ENCODE peak calls at places on chromosomes 12 and 14, in six cellular contexts. U is fibroblast of pulmonary artery, I is upper lobe of right lung, A is astrocyte of the spinal cord, X is right atrium auricular region, Q is AG09319. B is an unnamed sample.

GRCh38 chr12:132162508-132163031 is 18.3 kb downstream of the NOC4L start:
- DNase-seq in Q (peak), I (peak), A (peak), U (peak), X (no peak), B (peak)

GRCh38 chr12:105507311-105508035 is 177.0 kb downstream of the C12orf75 start:
- DNase-seq in A (peak), I (no peak), U (peak), Q (no peak), X (no peak), B (no peak)

GRCh38 chr12:14239350-14239934 is 126.0 kb upstream of the ATF7IP start:
- DNase-seq in U (peak), A (peak), Q (no peak), I (no peak), X (peak), B (no peak)

GRCh38 chr14:100740931-100741330 is 14.2 kb downstream of the DLK1 start:
- DNase-seq in Q (no peak), U (no peak), X (no peak), I (peak), A (no peak), B (no peak)

GRCh38 chr12:51694146-51694545 is 103.1 kb downstream of the SCN8A start:
- DNase-seq in Q (no peak), U (no peak), I (no peak), X (no peak), A (no peak), B (no peak)

GRCh38 chr12:61654698-61655097 is 605.5 kb upstream of the USP15 start:
- DNase-seq in Q (no peak), U (no peak), X (no peak), A (no peak), I (no peak), B (no peak)

GRCh38 chr12:27969011-27969900 is 3.3 kb downstream of the PTHLH start:
- DNase-seq in A (peak), U (no peak), Q (no peak), I (peak), X (no peak), B (no peak)

GRCh38 chr14:50533314-50533705 is 941 bp upstream of the MAP4K5 start:
- DNase-seq in I (no peak), X (no peak), Q (no peak), A (no peak), U (no peak), B (no peak)

GRCh38 chr12:64672925-64673409 is 62.7 kb downstream of the RASSF3 start:
- DNase-seq in A (peak), U (peak), Q (no peak), X (no peak), I (no peak), B (peak)

GRCh38 chr12:41277019-41277770 is 89.1 kb downstream of the PDZRN4 start:
- DNase-seq in X (no peak), I (no peak), Q (peak), A (peak), U (peak), B (no peak)

GRCh38 chr14:89973234-89973823 is 17.6 kb downstream of the TDP1 start:
- DNase-seq in U (peak), Q (no peak), A (peak), X (no peak), I (no peak), B (peak)

GRCh38 chr14:68619805-68620574 is 172.9 kb downstream of the ZFP36L1 start:
- DNase-seq in Q (no peak), U (peak), I (no peak), X (peak), A (no peak), B (no peak)

GRCh38 chr14:65709576-65709975 is 297.0 kb downstream of the FUT8 start:
- DNase-seq in I (no peak), A (no peak), X (no peak), Q (no peak), U (peak), B (no peak)

GRCh38 chr12:127172857-127173256 is 1094.1 kb upstream of the TMEM132C start:
- DNase-seq in U (no peak), A (no peak), X (peak), Q (no peak), I (no peak), B (no peak)

GRCh38 chr12:127245437-127245836 is 1021.5 kb upstream of the TMEM132C start:
- DNase-seq in X (no peak), I (no peak), U (peak), Q (no peak), A (peak), B (no peak)

GRCh38 chr12:108313236-108313608 is 25.9 kb downstream of the CMKLR1 start:
- DNase-seq in I (no peak), X (no peak), Q (no peak), A (no peak), U (no peak), B (no peak)

DNA sequence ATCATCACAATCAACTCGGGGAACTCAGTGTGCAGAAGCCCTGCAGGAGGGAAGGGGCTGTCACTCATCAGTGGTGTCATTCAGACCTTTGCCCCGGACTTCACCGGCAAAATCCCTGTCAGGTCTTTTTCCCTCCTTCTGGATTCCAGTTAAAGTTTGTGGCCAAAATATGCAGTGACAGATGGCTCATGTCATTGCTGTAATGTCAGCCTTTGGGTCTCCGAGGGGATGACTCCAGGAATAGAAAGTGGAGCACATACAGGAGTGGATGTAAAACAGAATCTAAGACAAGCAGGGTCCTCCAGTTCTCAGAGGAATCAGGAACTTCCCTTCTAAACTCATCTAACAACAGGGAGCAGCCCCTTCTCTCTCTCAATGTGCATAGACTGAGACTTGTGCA is 130.3 kb upstream of the RASSF8 start:
- DNase-seq in Q (no peak), X (no peak), U (peak), A (no peak), I (no peak), B (no peak)
- TF ChIP-seq CTCF in Q (no peak), X (no peak), U (no peak), A (no peak), I (no peak), B (no peak)

GRCh38 chr14:20866194-20866593 is 25.0 kb upstream of the RNASE3 start:
- DNase-seq in A (no peak), U (no peak), X (no peak), I (no peak), Q (no peak), B (no peak)

GRCh38 chr14:20866963-20867362 is 24.2 kb upstream of the RNASE3 start:
- DNase-seq in U (peak), A (no peak), X (no peak), I (no peak), Q (no peak), B (no peak)
- TF ChIP-seq CTCF in U (peak), A (peak), X (peak), I (peak), Q (peak), B (no peak)

DNA sequence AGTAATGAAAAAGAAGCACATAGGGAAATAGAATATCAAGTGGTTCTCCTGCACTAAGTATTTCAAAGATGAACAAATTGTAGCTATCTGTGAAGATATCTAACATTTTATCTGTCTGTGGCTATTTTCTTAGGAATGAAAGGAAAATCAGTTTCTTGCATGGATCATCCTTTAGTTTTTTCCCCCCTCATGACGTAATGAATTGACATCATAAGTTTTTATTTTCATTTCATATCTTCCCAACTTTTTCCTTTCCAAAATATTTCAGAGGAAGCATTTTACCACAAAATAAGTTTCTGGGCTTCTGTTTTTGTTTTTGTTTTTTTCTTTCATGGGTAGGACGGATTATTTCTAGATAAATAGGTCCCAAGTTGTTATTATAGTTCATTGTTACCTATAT is 996.6 kb downstream of the TMEM121 start:
- DNase-seq in A (no peak), Q (no peak), U (no peak), I (no peak), X (no peak), B (no peak)
- TF ChIP-seq CTCF in A (no peak), Q (no peak), U (no peak), I (no peak), X (no peak), B (no peak)

GRCh38 chr14:55721353-55721752 is 141.3 kb downstream of the KTN1 start:
- DNase-seq in U (peak), Q (peak), X (peak), A (peak), I (no peak), B (no peak)
- TF ChIP-seq CTCF in U (peak), Q (no peak), X (no peak), A (no peak), I (no peak), B (no peak)

GRCh38 chr14:81565441-81566290 is 32.0 kb upstream of the SEL1L start:
- DNase-seq in A (no peak), X (no peak), I (no peak), Q (no peak), U (peak), B (no peak)
- TF ChIP-seq CTCF in A (peak), X (peak), I (peak), Q (peak), U (peak), B (peak)